ENCODE peak calls at places on chromosome 13, in five cellular contexts. Y is tibial nerve, B is AG08395, W is AG20443, M is AG10803. D is an unnamed sample.

GRCh38 chr13:19726611-19727010 is 56.1 kb downstream of the PSPC1 start:
- DNase-seq in Y (no peak), B (no peak), W (peak), M (peak), D (no peak)

GRCh38 chr13:100811431-100811830 is 136.8 kb upstream of the TMTC4 start:
- DNase-seq in W (no peak), B (no peak), M (no peak), Y (no peak), D (no peak)

GRCh38 chr13:96052655-96053002 is 572 bp downstream of the UGGT2 start:
- DNase-seq in W (peak), Y (no peak), B (peak), M (peak), D (no peak)

GRCh38 chr13:113969311-113969972 is 4.4 kb downstream of the C13orf46 start:
- DNase-seq in W (no peak), Y (no peak), M (no peak), B (no peak), D (peak)

GRCh38 chr13:97515643-97516042 is 81.7 kb downstream of the RAP2A start:
- DNase-seq in B (no peak), Y (no peak), M (no peak), W (no peak), D (no peak)

GRCh38 chr13:50812242-50812641 is 31.2 kb downstream of the DLEU7 start:
- DNase-seq in B (no peak), W (no peak), M (no peak), Y (no peak), D (no peak)

GRCh38 chr13:113922412-113923118 is 51.3 kb downstream of the C13orf46 start:
- DNase-seq in W (no peak), Y (no peak), M (peak), B (no peak), D (peak)

GRCh38 chr13:113058129-113058987 is 47.2 kb upstream of the F7 start:
- DNase-seq in Y (no peak), B (no peak), W (no peak), M (no peak), D (no peak)

GRCh38 chr13:72151241-72151640 is 284.2 kb upstream of the DACH1 start:
- DNase-seq in M (peak), B (peak), Y (no peak), W (peak), D (no peak)

D was measured in thoracic aorta.